ENCODE peak calls at places on chromosome X, in nine cellular contexts. M is upper lobe of left lung, W is esophagus muscularis mucosa, X is H1, U is heart left ventricle, E is spleen, B is A549, L is adrenal gland, S is body of pancreas. J is an unnamed sample.
A peak's percentile ranks its signal among the peaks of the same experiment; 100 is the strongest.

GRCh38 chrX:124280294-124280902 is 52.1 kb upstream of the TEX13D start:
- DNase-seq in X (no peak), E (no peak), W (no peak), L (no peak), U (no peak), M (no peak), S (no peak), B (peak; percentile 0), J (no peak)

GRCh38 chrX:2707334-2707760 is 16.3 kb downstream of the CD99 start:
- DNase-seq in S (peak; percentile 49), M (peak; percentile 62), E (peak; percentile 87), B (peak; percentile 97), X (no peak), L (peak; percentile 78), W (peak; percentile 95), U (peak; percentile 53), J (peak; percentile 95)

GRCh38 chrX:151713859-151714258 is 2.0 kb upstream of the FATE1 start:
- DNase-seq in E (no peak), S (peak; percentile 38), U (no peak), W (no peak), X (peak; percentile 63), L (peak; percentile 18), M (no peak), B (peak; percentile 37), J (no peak)

GRCh38 chrX:103631145-103631544 is 2.4 kb downstream of the TCEAL1 start:
- DNase-seq in E (no peak), S (no peak), W (no peak), M (no peak), B (no peak), X (no peak), L (no peak), U (no peak), J (no peak)

GRCh38 chrX:82782014-82782413 is 726.1 kb upstream of the POU3F4 start:
- DNase-seq in M (no peak), L (no peak), U (no peak), B (no peak), X (no peak), S (no peak), E (no peak), W (no peak), J (no peak)

GRCh38 chrX:33970028-33970932 is 161.8 kb downstream of the FAM47A start:
- DNase-seq in E (peak; percentile 50), U (no peak), X (no peak), B (no peak), S (no peak), M (no peak), W (no peak), L (no peak), J (no peak)

GRCh38 chrX:23644744-23645143 is 22.5 kb upstream of the PRDX4 start:
- DNase-seq in L (peak; percentile 78), M (no peak), B (no peak), W (no peak), E (no peak), S (peak; percentile 83), U (no peak), X (no peak), J (no peak)

GRCh38 chrX:65528705-65529340 is 5.8 kb downstream of the LAS1L start:
- DNase-seq in L (peak; percentile 49), B (peak; percentile 25), M (no peak), X (peak; percentile 84), W (no peak), S (peak; percentile 67), E (no peak), U (peak; percentile 9), J (peak; percentile 13)

GRCh38 chrX:31545726-31546125 is 473.9 kb upstream of the FTHL17 start:
- DNase-seq in B (no peak), M (no peak), S (no peak), L (no peak), W (no peak), U (no peak), E (no peak), X (no peak), J (no peak)

GRCh38 chrX:39518451-39519212 is 579.1 kb downstream of the BCOR start:
- DNase-seq in M (no peak), X (no peak), L (peak; percentile 39), U (peak; percentile 36), B (no peak), S (peak; percentile 66), E (no peak), W (no peak), J (no peak)

GRCh38 chrX:39957816-39958561 is 139.8 kb downstream of the BCOR start:
- DNase-seq in W (no peak), U (peak; percentile 18), B (no peak), M (no peak), X (no peak), E (no peak), S (no peak), L (no peak), J (no peak)

GRCh38 chrX:1599791-1600405 is 8.5 kb downstream of the AKAP17A start:
- DNase-seq in L (no peak), U (no peak), M (no peak), S (no peak), E (peak; percentile 72), B (no peak), X (peak; percentile 34), W (no peak), J (no peak)
- H3K4me3 ChIP-seq in L (no peak overlapping the region), U (no peak overlapping the region), M (no peak overlapping the region), S (no peak overlapping the region), E (no peak overlapping the region), B (no peak overlapping the region), X (no peak overlapping the region), W (no peak overlapping the region), J (no peak overlapping the region)

DNA sequence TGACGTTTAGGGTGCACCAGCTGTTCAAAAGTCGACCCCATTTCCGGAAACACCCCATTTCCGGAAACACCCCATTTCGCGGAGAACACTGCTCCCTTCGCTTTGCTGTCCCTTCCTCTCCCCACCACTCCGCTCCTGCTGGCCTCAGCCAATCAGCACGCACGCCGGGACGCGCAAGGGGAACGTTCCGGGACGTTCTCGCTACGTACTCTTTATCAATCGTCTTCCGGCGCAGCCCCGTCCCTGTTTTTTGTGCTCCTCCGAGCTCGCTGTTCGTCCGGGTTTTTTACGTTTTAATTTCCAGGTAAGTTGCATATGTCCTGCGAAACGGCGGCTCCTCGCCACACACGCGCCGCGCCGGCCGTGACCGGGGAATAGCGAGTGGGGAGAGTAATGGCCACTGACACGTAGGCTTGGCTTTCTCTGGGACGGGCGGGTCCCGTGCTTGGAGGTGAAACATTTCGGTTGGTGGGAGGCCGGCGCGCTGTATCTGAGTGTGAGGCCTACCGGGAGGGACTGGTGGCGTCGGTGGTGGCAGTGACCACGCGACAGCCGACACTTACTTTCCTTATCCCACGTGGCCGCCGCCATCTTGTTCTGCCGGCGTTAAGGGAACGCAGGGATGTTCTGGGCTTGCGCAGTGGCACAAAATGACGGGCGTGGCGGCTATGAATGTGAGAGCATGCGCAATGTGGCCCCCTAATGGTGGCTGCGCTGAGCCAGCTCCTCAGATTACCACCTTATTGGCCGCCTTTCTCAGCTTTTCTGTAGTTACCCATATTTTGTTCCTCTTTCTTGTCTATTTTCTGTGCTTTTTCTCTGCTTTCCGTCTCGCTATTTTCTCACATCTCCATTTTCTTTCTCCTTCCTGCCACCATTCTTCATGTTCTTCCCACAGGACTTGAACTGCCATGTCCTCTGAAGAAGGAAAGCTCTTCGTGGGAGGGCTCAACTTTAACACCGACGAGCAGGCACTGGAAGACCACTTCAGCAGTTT is at the start of gene RBM3:
- DNase-seq in X (peak; percentile 77), L (peak; percentile 92), U (peak; percentile 93), M (peak; percentile 89), E (peak; percentile 97), B (peak; percentile 95), W (peak; percentile 98), S (peak; percentile 91), J (peak; percentile 98)
- TF ChIP-seq POLR2A in X (peak; percentile 92), L (peak; percentile 87), U (peak; percentile 64), M (peak; percentile 94), E (peak; percentile 76), B (peak; percentile 43), W (peak; percentile 85), S (peak; percentile 95), J (no peak)

DNA sequence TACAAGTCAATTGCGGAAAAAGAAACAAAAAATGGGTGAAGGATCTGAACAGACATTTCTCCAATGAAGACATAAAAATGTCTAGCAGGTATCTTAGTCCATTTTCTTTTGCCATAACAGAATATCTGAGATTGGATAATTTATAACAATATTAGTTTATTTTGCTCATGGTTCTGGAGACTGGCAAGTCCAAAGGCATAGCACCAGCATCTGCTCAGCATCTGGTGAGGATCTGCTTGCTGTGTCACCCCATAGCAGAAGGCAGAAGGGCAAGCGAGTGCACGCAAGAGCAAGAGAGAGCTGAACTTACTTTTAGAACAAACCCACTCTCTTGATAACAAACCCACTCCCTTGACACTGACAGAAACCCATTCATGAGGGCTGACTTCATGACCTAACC is 29.7 kb downstream of the GAB3 start:
- DNase-seq in M (no peak), S (no peak), U (no peak), B (no peak), X (no peak), E (no peak), L (no peak), W (no peak), J (no peak)
- H3K4me3 ChIP-seq in M (no peak overlapping the region), S (no peak overlapping the region), U (no peak overlapping the region), B (no peak overlapping the region), X (no peak overlapping the region), E (no peak overlapping the region), L (no peak overlapping the region), W (no peak overlapping the region), J (no peak overlapping the region)

GRCh38 chrX:96685205-96686099 is 810 bp downstream of the DIAPH2 start:
- DNase-seq in X (peak; percentile 43), W (peak; percentile 91), M (peak; percentile 55), L (peak; percentile 23), B (peak; percentile 42), U (peak; percentile 15), E (peak; percentile 86), S (peak; percentile 28), J (peak; percentile 26)
- TF ChIP-seq POLR2A in X (no peak), W (no peak), M (no peak), L (no peak), B (no peak), U (no peak), E (no peak), S (peak; percentile 43), J (no peak)

DNA sequence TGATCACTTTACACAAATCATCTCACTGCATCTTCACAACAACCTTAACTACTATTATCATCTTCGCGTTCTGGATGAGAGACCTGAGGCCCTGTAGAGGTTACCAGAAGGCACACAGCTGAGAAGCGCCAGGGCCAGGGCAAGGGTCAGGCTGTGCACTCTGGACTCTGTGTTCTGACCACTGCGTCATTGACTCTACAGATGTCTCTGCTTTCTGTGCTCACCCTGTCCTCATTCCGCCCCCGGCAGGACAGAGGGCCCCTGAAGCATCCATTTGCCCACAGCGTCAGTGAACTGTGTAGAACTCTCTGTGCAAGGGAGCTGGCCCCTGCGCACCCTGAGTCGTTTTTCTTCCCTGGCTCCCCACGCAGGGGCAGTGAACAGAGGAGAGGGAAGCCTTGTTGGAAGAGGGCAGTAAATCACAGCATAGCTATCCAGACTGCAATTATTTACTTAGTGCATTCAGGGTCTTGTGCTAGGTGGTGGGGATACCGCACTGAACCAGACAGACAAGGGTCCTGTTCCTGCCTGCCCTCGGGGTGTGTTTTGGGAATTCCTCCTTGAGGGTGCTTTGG is 6.1 kb upstream of the WAS start:
- DNase-seq in E (peak; percentile 71), S (no peak), B (no peak), X (no peak), W (no peak), L (no peak), M (no peak), U (no peak), J (no peak)
- H3K4me3 ChIP-seq in E (no peak overlapping the region), S (no peak overlapping the region), B (peak overlapping the region; percentile 80), X (peak overlapping the region; percentile 64), W (peak overlapping the region; percentile 78), L (no peak overlapping the region), M (no peak overlapping the region), U (peak overlapping the region; percentile 88), J (no peak overlapping the region)

J was measured in lower leg skin.